ENCODE peak calls at places on chromosomes 6 and 20, in four cellular contexts. One of them, this sample, is unnamed.

GRCh38 chr6:129140571-129140970 is 257.6 kb downstream of the LAMA2 start:
- DNase-seq in dorsolateral prefrontal cortex: no peak
- DNase-seq in endodermal cell: no peak
- DNase-seq in stimulated activated CD4-positive, alpha-beta T cell treated with anti-CD3 and anti-CD28 coated beads, Interleukin-4, amount 100 ng/mL, for 48 hours: no peak
- DNase-seq in this sample: no peak

GRCh38 chr6:49327005-49327404 is 136.0 kb downstream of the MMUT start:
- DNase-seq in endodermal cell: no peak
- DNase-seq in dorsolateral prefrontal cortex: no peak
- DNase-seq in stimulated activated CD4-positive, alpha-beta T cell treated with anti-CD3 and anti-CD28 coated beads, Interleukin-4, amount 100 ng/mL, for 48 hours: no peak
- DNase-seq in this sample: no peak

GRCh38 chr20:16064991-16065707 is 508.1 kb downstream of the KIF16B start:
- DNase-seq in endodermal cell: peak
- DNase-seq in dorsolateral prefrontal cortex: no peak
- DNase-seq in stimulated activated CD4-positive, alpha-beta T cell treated with anti-CD3 and anti-CD28 coated beads, Interleukin-4, amount 100 ng/mL, for 48 hours: no peak
- DNase-seq in this sample: peak

GRCh38 chr20:38986663-38987062 is 24.5 kb downstream of the DHX35 start:
- DNase-seq in dorsolateral prefrontal cortex: no peak
- DNase-seq in stimulated activated CD4-positive, alpha-beta T cell treated with anti-CD3 and anti-CD28 coated beads, Interleukin-4, amount 100 ng/mL, for 48 hours: no peak
- DNase-seq in endodermal cell: no peak
- DNase-seq in this sample: no peak

GRCh38 chr6:3382399-3383279 is 74.2 kb downstream of the SLC22A23 start:
- DNase-seq in endodermal cell: no peak
- DNase-seq in dorsolateral prefrontal cortex: no peak
- DNase-seq in stimulated activated CD4-positive, alpha-beta T cell treated with anti-CD3 and anti-CD28 coated beads, Interleukin-4, amount 100 ng/mL, for 48 hours: no peak
- DNase-seq in this sample: peak

GRCh38 chr6:147418523-147418922 is 90.0 kb upstream of the SAMD5 start:
- DNase-seq in endodermal cell: no peak
- DNase-seq in dorsolateral prefrontal cortex: no peak
- DNase-seq in stimulated activated CD4-positive, alpha-beta T cell treated with anti-CD3 and anti-CD28 coated beads, Interleukin-4, amount 100 ng/mL, for 48 hours: no peak
- DNase-seq in this sample: no peak

GRCh38 chr20:31664696-31665354 is 27.1 kb downstream of the COX4I2 start:
- DNase-seq in endodermal cell: no peak
- DNase-seq in stimulated activated CD4-positive, alpha-beta T cell treated with anti-CD3 and anti-CD28 coated beads, Interleukin-4, amount 100 ng/mL, for 48 hours: no peak
- DNase-seq in dorsolateral prefrontal cortex: no peak
- DNase-seq in this sample: no peak

GRCh38 chr6:165594584-165595333 is 68.3 kb downstream of the PDE10A start:
- DNase-seq in stimulated activated CD4-positive, alpha-beta T cell treated with anti-CD3 and anti-CD28 coated beads, Interleukin-4, amount 100 ng/mL, for 48 hours: no peak
- DNase-seq in dorsolateral prefrontal cortex: no peak
- DNase-seq in endodermal cell: no peak
- DNase-seq in this sample: no peak

GRCh38 chr6:146027586-146028249 is 1.1 kb upstream of the GRM1 start:
- DNase-seq in stimulated activated CD4-positive, alpha-beta T cell treated with anti-CD3 and anti-CD28 coated beads, Interleukin-4, amount 100 ng/mL, for 48 hours: no peak
- DNase-seq in dorsolateral prefrontal cortex: no peak
- DNase-seq in endodermal cell: peak
- DNase-seq in this sample: no peak

GRCh38 chr20:34532320-34532719 is 16.1 kb downstream of the DYNLRB1 start:
- DNase-seq in dorsolateral prefrontal cortex: no peak
- DNase-seq in stimulated activated CD4-positive, alpha-beta T cell treated with anti-CD3 and anti-CD28 coated beads, Interleukin-4, amount 100 ng/mL, for 48 hours: no peak
- DNase-seq in endodermal cell: no peak
- DNase-seq in this sample: no peak

GRCh38 chr6:88177961-88178464 is 11.9 kb upstream of the CNR1 start:
- DNase-seq in dorsolateral prefrontal cortex: no peak
- DNase-seq in endodermal cell: no peak
- DNase-seq in stimulated activated CD4-positive, alpha-beta T cell treated with anti-CD3 and anti-CD28 coated beads, Interleukin-4, amount 100 ng/mL, for 48 hours: no peak
- DNase-seq in this sample: peak

GRCh38 chr6:109315331-109316129 is 66.7 kb downstream of the CD164 start:
- DNase-seq in stimulated activated CD4-positive, alpha-beta T cell treated with anti-CD3 and anti-CD28 coated beads, Interleukin-4, amount 100 ng/mL, for 48 hours: no peak
- DNase-seq in dorsolateral prefrontal cortex: peak
- DNase-seq in endodermal cell: no peak
- DNase-seq in this sample: no peak

GRCh38 chr6:133645000-133645619 is 243.8 kb upstream of the TCF21 start:
- DNase-seq in stimulated activated CD4-positive, alpha-beta T cell treated with anti-CD3 and anti-CD28 coated beads, Interleukin-4, amount 100 ng/mL, for 48 hours: no peak
- DNase-seq in dorsolateral prefrontal cortex: no peak
- DNase-seq in endodermal cell: no peak
- DNase-seq in this sample: no peak

GRCh38 chr6:152356659-152357058 is 280.5 kb downstream of the SYNE1 start:
- DNase-seq in endodermal cell: no peak
- DNase-seq in dorsolateral prefrontal cortex: no peak
- DNase-seq in stimulated activated CD4-positive, alpha-beta T cell treated with anti-CD3 and anti-CD28 coated beads, Interleukin-4, amount 100 ng/mL, for 48 hours: no peak
- DNase-seq in this sample: peak

GRCh38 chr6:98833101-98834059 is 994 bp upstream of the POU3F2 start:
- DNase-seq in stimulated activated CD4-positive, alpha-beta T cell treated with anti-CD3 and anti-CD28 coated beads, Interleukin-4, amount 100 ng/mL, for 48 hours: no peak
- DNase-seq in dorsolateral prefrontal cortex: peak
- DNase-seq in endodermal cell: peak
- DNase-seq in this sample: no peak

GRCh38 chr6:15362274-15363160 is 116.6 kb downstream of the JARID2 start:
- DNase-seq in endodermal cell: no peak
- DNase-seq in dorsolateral prefrontal cortex: no peak
- DNase-seq in stimulated activated CD4-positive, alpha-beta T cell treated with anti-CD3 and anti-CD28 coated beads, Interleukin-4, amount 100 ng/mL, for 48 hours: no peak
- DNase-seq in this sample: peak

GRCh38 chr20:18087054-18087453 is 29.3 kb upstream of the OVOL2 start:
- DNase-seq in endodermal cell: no peak
- DNase-seq in dorsolateral prefrontal cortex: no peak
- DNase-seq in stimulated activated CD4-positive, alpha-beta T cell treated with anti-CD3 and anti-CD28 coated beads, Interleukin-4, amount 100 ng/mL, for 48 hours: no peak
- DNase-seq in this sample: no peak

GRCh38 chr6:134065706-134066105 is 13.3 kb upstream of the SLC2A12 start:
- DNase-seq in stimulated activated CD4-positive, alpha-beta T cell treated with anti-CD3 and anti-CD28 coated beads, Interleukin-4, amount 100 ng/mL, for 48 hours: no peak
- DNase-seq in endodermal cell: peak
- DNase-seq in dorsolateral prefrontal cortex: no peak
- DNase-seq in this sample: peak

GRCh38 chr6:70289299-70289698 is 13.6 kb downstream of the COL9A1 start:
- DNase-seq in stimulated activated CD4-positive, alpha-beta T cell treated with anti-CD3 and anti-CD28 coated beads, Interleukin-4, amount 100 ng/mL, for 48 hours: no peak
- DNase-seq in dorsolateral prefrontal cortex: no peak
- DNase-seq in endodermal cell: no peak
- DNase-seq in this sample: peak

GRCh38 chr6:115901896-115902295 is 158.8 kb downstream of the FRK start:
- DNase-seq in dorsolateral prefrontal cortex: no peak
- DNase-seq in stimulated activated CD4-positive, alpha-beta T cell treated with anti-CD3 and anti-CD28 coated beads, Interleukin-4, amount 100 ng/mL, for 48 hours: no peak
- DNase-seq in endodermal cell: no peak
- DNase-seq in this sample: no peak

GRCh38 chr6:157060440-157060949 is 262.8 kb downstream of the TMEM242 start:
- DNase-seq in endodermal cell: no peak
- DNase-seq in dorsolateral prefrontal cortex: no peak
- DNase-seq in stimulated activated CD4-positive, alpha-beta T cell treated with anti-CD3 and anti-CD28 coated beads, Interleukin-4, amount 100 ng/mL, for 48 hours: no peak
- DNase-seq in this sample: no peak

GRCh38 chr6:43622541-43622940 is 6.5 kb downstream of the GTPBP2 start:
- DNase-seq in dorsolateral prefrontal cortex: no peak
- DNase-seq in stimulated activated CD4-positive, alpha-beta T cell treated with anti-CD3 and anti-CD28 coated beads, Interleukin-4, amount 100 ng/mL, for 48 hours: no peak
- DNase-seq in endodermal cell: no peak
- DNase-seq in this sample: no peak

GRCh38 chr20:64256282-64256947 is 867 bp downstream of the PCMTD2 start:
- DNase-seq in endodermal cell: no peak
- DNase-seq in stimulated activated CD4-positive, alpha-beta T cell treated with anti-CD3 and anti-CD28 coated beads, Interleukin-4, amount 100 ng/mL, for 48 hours: no peak
- DNase-seq in dorsolateral prefrontal cortex: no peak
- DNase-seq in this sample: no peak

This sample was measured in HepG2.